ENCODE peak calls at places on chromosomes 13 and 19, in four cellular contexts. L, W, Q and F are unnamed samples.

GRCh38 chr13:113562085-113562749 is 22.3 kb upstream of the TFDP1 start:
- DNase-seq in W (peak), Q (peak), L (peak), F (peak)

GRCh38 chr13:24706886-24707585 is 26.8 kb downstream of the ATP12A start:
- DNase-seq in L (no peak), Q (no peak), W (no peak), F (no peak)

GRCh38 chr19:15159251-15159650 is 41.5 kb downstream of the NOTCH3 start:
- DNase-seq in L (no peak), Q (no peak), W (no peak), F (no peak)

GRCh38 chr19:54179921-54180452 is 7.0 kb upstream of the TMC4 start:
- DNase-seq in Q (no peak), L (peak), W (peak), F (peak)

GRCh38 chr19:2289714-2290435 is 7.9 kb upstream of the PEAK3 start:
- DNase-seq in W (peak), L (peak), Q (no peak), F (no peak)

GRCh38 chr13:22933571-22934181 is 247.1 kb upstream of the SGCG start:
- DNase-seq in L (no peak), W (no peak), Q (no peak), F (no peak)

GRCh38 chr19:35292986-35293732 is 1.2 kb downstream of the MAG start:
- DNase-seq in L (no peak), Q (no peak), W (no peak), F (peak)

GRCh38 chr13:26742691-26743358 is 17.8 kb downstream of the GPR12 start:
- DNase-seq in L (no peak), W (no peak), Q (no peak), F (no peak)